ENCODE peak calls at places on chromosomes 4 and X, in five cellular contexts. C, K, S, B and W are unnamed samples.

GRCh38 chr4:145178740-145179139 is 1.6 kb downstream of the OTUD4 start:
- DNase-seq in K (no peak), S (no peak), C (peak), B (no peak), W (no peak)

GRCh38 chr4:94722748-94723147 is 35.0 kb upstream of the BMPR1B start:
- DNase-seq in B (no peak), K (no peak), C (no peak), S (no peak), W (no peak)

GRCh38 chr4:30619679-30620078 is 100.5 kb upstream of the PCDH7 start:
- DNase-seq in S (no peak), C (no peak), B (no peak), K (no peak), W (no peak)

GRCh38 chrX:130176354-130176776 is 4.6 kb downstream of the RAB33A start:
- DNase-seq in S (no peak), C (no peak), K (no peak), B (no peak), W (no peak)

GRCh38 chr4:96767815-96768480 is 928.1 kb downstream of the PDHA2 start:
- DNase-seq in S (no peak), B (no peak), K (no peak), C (no peak), W (no peak)

GRCh38 chr4:93780080-93780479 is 48.5 kb upstream of the ATOH1 start:
- DNase-seq in K (no peak), C (no peak), B (no peak), S (no peak), W (no peak)

GRCh38 chr4:185965456-185966384 is 103.2 kb upstream of the TLR3 start:
- DNase-seq in B (no peak), K (no peak), S (no peak), C (no peak), W (no peak)

GRCh38 chrX:50483283-50483682 is 12.7 kb upstream of the DGKK start:
- DNase-seq in C (no peak), B (no peak), K (no peak), S (no peak), W (no peak)

GRCh38 chr4:12889054-12889453 is 595.1 kb downstream of the RAB28 start:
- DNase-seq in S (no peak), B (peak), K (no peak), C (no peak), W (no peak)

GRCh38 chr4:5168891-5169290 is 117.6 kb downstream of the STK32B start:
- DNase-seq in C (no peak), B (no peak), S (no peak), K (no peak), W (no peak)

GRCh38 chr4:173182403-173182802 is 13.8 kb downstream of the GALNT7 start:
- DNase-seq in K (no peak), B (no peak), S (no peak), C (no peak), W (no peak)

GRCh38 chr4:71941001-71941400 is 90.8 kb upstream of the NPFFR2 start:
- DNase-seq in S (no peak), B (no peak), K (peak), C (no peak), W (peak)

GRCh38 chrX:17413228-17413627 is 38.2 kb downstream of the NHS start:
- DNase-seq in B (no peak), S (peak), C (no peak), K (no peak), W (no peak)

GRCh38 chr4:107838138-107838618 is 13.4 kb downstream of the SGMS2 start:
- DNase-seq in S (no peak), B (no peak), K (no peak), C (no peak), W (no peak)

GRCh38 chr4:47510506-47511143 is 25.6 kb downstream of the ATP10D start:
- DNase-seq in C (no peak), K (no peak), S (no peak), B (no peak), W (no peak)

GRCh38 chrX:10190367-10190766 is 33.6 kb downstream of the CLCN4 start:
- DNase-seq in S (no peak), K (peak), C (no peak), B (no peak), W (peak)

GRCh38 chr4:125650557-125650956 is 335.8 kb downstream of the FAT4 start:
- DNase-seq in C (no peak), B (no peak), K (no peak), S (no peak), W (no peak)

GRCh38 chr4:119721878-119722277 is 93.3 kb upstream of the PDE5A start:
- DNase-seq in S (no peak), C (no peak), B (no peak), K (no peak), W (no peak)

GRCh38 chrX:47587906-47588735 is 5.9 kb downstream of the TIMP1 start:
- DNase-seq in C (no peak), B (peak), S (no peak), K (no peak), W (no peak)

GRCh38 chrX:72269671-72270251 is 7.3 kb downstream of the RPS4X start:
- DNase-seq in S (no peak), C (peak), B (no peak), K (no peak), W (no peak)

GRCh38 chr4:169311643-169312365 is 41.0 kb upstream of the SH3RF1 start:
- DNase-seq in K (peak), C (no peak), S (peak), B (no peak), W (peak)

GRCh38 chrX:68045008-68045577 is 388.2 kb downstream of the OPHN1 start:
- DNase-seq in C (no peak), S (no peak), B (no peak), K (no peak), W (no peak)

GRCh38 chr4:7157666-7158065 is 34.7 kb upstream of the SORCS2 start:
- DNase-seq in S (no peak), B (no peak), K (no peak), C (no peak), W (no peak)

GRCh38 chr4:7155611-7156071 is 36.7 kb upstream of the SORCS2 start:
- DNase-seq in K (no peak), B (no peak), S (no peak), C (no peak), W (no peak)

GRCh38 chr4:7157140-7157488 is 35.2 kb upstream of the SORCS2 start:
- DNase-seq in K (no peak), C (no peak), S (no peak), B (no peak), W (no peak)

GRCh38 chr4:7158081-7158750 is 34.1 kb upstream of the SORCS2 start:
- DNase-seq in S (no peak), K (no peak), C (no peak), B (no peak), W (no peak)

GRCh38 chr4:7156273-7157139 is 35.8 kb upstream of the SORCS2 start:
- DNase-seq in C (no peak), S (no peak), B (no peak), K (peak), W (peak)
- TF ChIP-seq CTCF in C (no peak), S (peak), B (peak), K (peak), W (peak)

GRCh38 chr4:143085224-143085623 is 99.5 kb upstream of the USP38 start:
- DNase-seq in B (no peak), K (no peak), S (no peak), C (no peak), W (no peak)
- TF ChIP-seq CTCF in B (no peak), K (peak), S (no peak), C (no peak), W (no peak)

GRCh38 chr4:10437735-10438134 is 19.5 kb downstream of the ZNF518B start:
- DNase-seq in C (no peak), K (no peak), B (no peak), S (no peak), W (no peak)
- TF ChIP-seq CTCF in C (no peak), K (no peak), B (no peak), S (no peak), W (no peak)

GRCh38 chrX:152869972-152870371 is 27.9 kb upstream of the ZNF185 start:
- DNase-seq in S (no peak), C (no peak), K (no peak), B (no peak), W (no peak)
- TF ChIP-seq CTCF in S (no peak), C (no peak), K (no peak), B (no peak), W (no peak)

GRCh38 chr4:156512622-156513021 is 459.0 kb downstream of the PDGFC start:
- DNase-seq in K (no peak), B (no peak), S (no peak), C (no peak), W (no peak)

GRCh38 chr4:156517546-156517945 is 454.1 kb downstream of the PDGFC start:
- DNase-seq in B (no peak), K (no peak), C (no peak), S (no peak), W (no peak)

GRCh38 chr4:156516698-156517097 is 454.9 kb downstream of the PDGFC start:
- DNase-seq in K (no peak), C (no peak), B (no peak), S (no peak), W (no peak)

GRCh38 chr4:156517956-156518355 is 453.6 kb downstream of the PDGFC start:
- DNase-seq in B (no peak), C (no peak), S (no peak), K (no peak), W (no peak)

GRCh38 chr4:156515295-156515694 is 456.3 kb downstream of the PDGFC start:
- DNase-seq in S (no peak), K (no peak), B (no peak), C (no peak), W (no peak)
- TF ChIP-seq CTCF in S (no peak), K (no peak), B (no peak), C (no peak), W (no peak)

DNA sequence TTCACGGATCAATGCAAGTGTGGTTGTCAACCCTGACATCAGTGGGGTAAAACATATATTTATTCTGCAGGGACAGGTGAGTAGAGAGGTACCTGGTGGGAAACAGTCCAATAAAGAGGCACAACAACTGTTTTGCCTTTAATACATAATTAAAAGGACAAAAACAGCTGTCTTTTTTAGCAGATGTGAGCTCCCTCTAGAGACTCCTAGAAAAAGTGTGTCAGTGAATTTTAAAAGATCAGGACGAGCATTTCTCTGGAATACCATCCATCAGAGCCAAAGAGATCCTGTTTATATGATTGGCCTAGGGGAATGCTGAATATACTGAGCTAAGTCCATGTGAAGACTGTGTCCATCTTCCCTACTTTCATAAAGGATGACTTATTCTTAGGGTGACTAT is 58.3 kb downstream of the TMEM144 start:
- DNase-seq in S (no peak), C (no peak), B (no peak), K (no peak), W (no peak)
- TF ChIP-seq CTCF in S (no peak), C (no peak), B (no peak), K (no peak), W (no peak)

DNA sequence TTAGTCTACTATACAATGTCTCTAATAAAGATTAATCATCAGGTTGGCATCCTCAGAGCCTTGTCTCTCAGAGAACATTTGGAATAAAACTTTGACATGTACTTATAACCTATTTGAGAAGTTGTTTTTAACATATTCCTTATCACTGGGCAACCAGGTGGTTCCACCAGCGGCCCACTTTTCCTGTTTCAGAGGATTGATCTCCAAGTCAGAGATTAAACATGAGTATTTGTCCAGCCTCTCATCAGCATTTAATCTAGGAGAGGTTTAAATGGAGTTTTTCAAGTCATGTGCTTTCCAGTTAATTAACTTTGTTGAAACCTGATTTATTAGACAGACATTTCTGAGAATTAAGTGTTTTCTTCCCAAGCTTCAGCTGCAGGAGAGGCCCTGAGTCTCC is 345.5 kb downstream of the GRXCR1 start:
- DNase-seq in K (no peak), B (no peak), C (no peak), S (no peak), W (no peak)
- TF ChIP-seq CTCF in K (no peak), B (no peak), C (no peak), S (no peak), W (no peak)